ENCODE peak calls at places on chromosomes 4 and X, in nine cellular contexts. One of them, this sample, is unnamed.

GRCh38 chr4:150237110-150237852 is 159.0 kb downstream of the DCLK2 start:
- DNase-seq in brain microvascular endothelial cell: peak
- DNase-seq in psoas muscle: no peak
- DNase-seq in cardiac fibroblast: peak
- DNase-seq in transverse colon: no peak
- DNase-seq in uterus: no peak
- DNase-seq in fibroblast of mammary gland: peak
- DNase-seq in CD8-positive, alpha-beta T cell: no peak
- DNase-seq in GM06990: no peak
- DNase-seq in this sample: peak

GRCh38 chr4:24103434-24104168 is 213.8 kb upstream of the PPARGC1A start:
- DNase-seq in brain microvascular endothelial cell: peak
- DNase-seq in psoas muscle: no peak
- DNase-seq in cardiac fibroblast: peak
- DNase-seq in transverse colon: no peak
- DNase-seq in uterus: no peak
- DNase-seq in fibroblast of mammary gland: peak
- DNase-seq in CD8-positive, alpha-beta T cell: no peak
- DNase-seq in GM06990: no peak
- DNase-seq in this sample: no peak

GRCh38 chr4:84971319-84971932 is 4.9 kb upstream of the WDFY3 start:
- DNase-seq in brain microvascular endothelial cell: no peak
- DNase-seq in psoas muscle: no peak
- DNase-seq in cardiac fibroblast: peak
- DNase-seq in transverse colon: no peak
- DNase-seq in uterus: no peak
- DNase-seq in fibroblast of mammary gland: peak
- DNase-seq in CD8-positive, alpha-beta T cell: no peak
- DNase-seq in GM06990: no peak
- DNase-seq in this sample: peak

GRCh38 chr4:57777871-57778270 is 667.7 kb upstream of the IGFBP7 start:
- DNase-seq in brain microvascular endothelial cell: no peak
- DNase-seq in psoas muscle: no peak
- DNase-seq in cardiac fibroblast: no peak
- DNase-seq in transverse colon: no peak
- DNase-seq in uterus: no peak
- DNase-seq in fibroblast of mammary gland: no peak
- DNase-seq in CD8-positive, alpha-beta T cell: no peak
- DNase-seq in GM06990: no peak
- DNase-seq in this sample: no peak

GRCh38 chr4:38310446-38311043 is 350.3 kb downstream of the PTTG2 start:
- DNase-seq in brain microvascular endothelial cell: no peak
- DNase-seq in psoas muscle: no peak
- DNase-seq in cardiac fibroblast: no peak
- DNase-seq in transverse colon: peak
- DNase-seq in uterus: no peak
- DNase-seq in fibroblast of mammary gland: no peak
- DNase-seq in CD8-positive, alpha-beta T cell: peak
- DNase-seq in GM06990: peak
- DNase-seq in this sample: no peak

GRCh38 chr4:128285085-128286023 is 2.3 kb downstream of the PGRMC2 start:
- DNase-seq in brain microvascular endothelial cell: no peak
- DNase-seq in psoas muscle: no peak
- DNase-seq in cardiac fibroblast: peak
- DNase-seq in transverse colon: peak
- DNase-seq in uterus: no peak
- DNase-seq in fibroblast of mammary gland: peak
- DNase-seq in CD8-positive, alpha-beta T cell: no peak
- DNase-seq in GM06990: no peak
- DNase-seq in this sample: no peak

GRCh38 chrX:1455948-1456280 is 3.2 kb upstream of the ASMTL start:
- DNase-seq in brain microvascular endothelial cell: no peak
- DNase-seq in psoas muscle: no peak
- DNase-seq in cardiac fibroblast: no peak
- DNase-seq in transverse colon: no peak
- DNase-seq in uterus: no peak
- DNase-seq in fibroblast of mammary gland: no peak
- DNase-seq in CD8-positive, alpha-beta T cell: no peak
- DNase-seq in GM06990: no peak
- DNase-seq in this sample: no peak

GRCh38 chr4:100189820-100190642 is at the start of gene DDIT4L:
- DNase-seq in brain microvascular endothelial cell: no peak
- DNase-seq in psoas muscle: peak
- DNase-seq in cardiac fibroblast: peak
- DNase-seq in transverse colon: peak
- DNase-seq in uterus: peak
- DNase-seq in fibroblast of mammary gland: peak
- DNase-seq in CD8-positive, alpha-beta T cell: no peak
- DNase-seq in GM06990: peak
- DNase-seq in this sample: no peak

GRCh38 chr4:6647582-6648230 is 7.2 kb downstream of the MRFAP1 start:
- DNase-seq in brain microvascular endothelial cell: no peak
- DNase-seq in psoas muscle: no peak
- DNase-seq in cardiac fibroblast: no peak
- DNase-seq in transverse colon: no peak
- DNase-seq in uterus: no peak
- DNase-seq in fibroblast of mammary gland: no peak
- DNase-seq in CD8-positive, alpha-beta T cell: no peak
- DNase-seq in GM06990: no peak
- DNase-seq in this sample: no peak

GRCh38 chr4:128286474-128287158 is 997 bp downstream of the PGRMC2 start:
- DNase-seq in brain microvascular endothelial cell: no peak
- DNase-seq in psoas muscle: no peak
- DNase-seq in cardiac fibroblast: peak
- DNase-seq in transverse colon: no peak
- DNase-seq in uterus: no peak
- DNase-seq in fibroblast of mammary gland: peak
- DNase-seq in CD8-positive, alpha-beta T cell: no peak
- DNase-seq in GM06990: peak
- DNase-seq in this sample: no peak

GRCh38 chrX:8349816-8350544 is 114.7 kb upstream of the VCX3B start:
- DNase-seq in brain microvascular endothelial cell: no peak
- DNase-seq in psoas muscle: no peak
- DNase-seq in cardiac fibroblast: no peak
- DNase-seq in transverse colon: no peak
- DNase-seq in uterus: no peak
- DNase-seq in fibroblast of mammary gland: no peak
- DNase-seq in CD8-positive, alpha-beta T cell: no peak
- DNase-seq in GM06990: no peak
- DNase-seq in this sample: no peak

GRCh38 chr4:104491396-104491821 is 3.3 kb downstream of the CXXC4 start:
- DNase-seq in brain microvascular endothelial cell: no peak
- DNase-seq in psoas muscle: peak
- DNase-seq in cardiac fibroblast: peak
- DNase-seq in transverse colon: peak
- DNase-seq in uterus: peak
- DNase-seq in fibroblast of mammary gland: peak
- DNase-seq in CD8-positive, alpha-beta T cell: peak
- DNase-seq in GM06990: peak
- DNase-seq in this sample: no peak

GRCh38 chr4:154911097-154911496 is 130.0 kb downstream of the RBM46 start:
- DNase-seq in brain microvascular endothelial cell: no peak
- DNase-seq in psoas muscle: no peak
- DNase-seq in cardiac fibroblast: peak
- DNase-seq in transverse colon: no peak
- DNase-seq in uterus: no peak
- DNase-seq in fibroblast of mammary gland: peak
- DNase-seq in CD8-positive, alpha-beta T cell: no peak
- DNase-seq in GM06990: no peak
- DNase-seq in this sample: no peak

GRCh38 chrX:1181131-1181530 is 31.3 kb downstream of the CRLF2 start:
- DNase-seq in brain microvascular endothelial cell: no peak
- DNase-seq in psoas muscle: no peak
- DNase-seq in cardiac fibroblast: no peak
- DNase-seq in transverse colon: no peak
- DNase-seq in uterus: no peak
- DNase-seq in fibroblast of mammary gland: no peak
- DNase-seq in CD8-positive, alpha-beta T cell: peak
- DNase-seq in GM06990: no peak
- DNase-seq in this sample: no peak

GRCh38 chr4:142815834-142816233 is 30.3 kb downstream of the INPP4B start:
- DNase-seq in brain microvascular endothelial cell: peak
- DNase-seq in psoas muscle: no peak
- DNase-seq in cardiac fibroblast: peak
- DNase-seq in transverse colon: no peak
- DNase-seq in uterus: no peak
- DNase-seq in fibroblast of mammary gland: peak
- DNase-seq in CD8-positive, alpha-beta T cell: no peak
- DNase-seq in GM06990: no peak
- DNase-seq in this sample: peak

GRCh38 chrX:27078371-27078770 is 384.8 kb downstream of the PPP4R3C start:
- DNase-seq in brain microvascular endothelial cell: no peak
- DNase-seq in psoas muscle: no peak
- DNase-seq in cardiac fibroblast: no peak
- DNase-seq in transverse colon: no peak
- DNase-seq in uterus: no peak
- DNase-seq in fibroblast of mammary gland: no peak
- DNase-seq in CD8-positive, alpha-beta T cell: no peak
- DNase-seq in GM06990: no peak
- DNase-seq in this sample: no peak

DNA sequence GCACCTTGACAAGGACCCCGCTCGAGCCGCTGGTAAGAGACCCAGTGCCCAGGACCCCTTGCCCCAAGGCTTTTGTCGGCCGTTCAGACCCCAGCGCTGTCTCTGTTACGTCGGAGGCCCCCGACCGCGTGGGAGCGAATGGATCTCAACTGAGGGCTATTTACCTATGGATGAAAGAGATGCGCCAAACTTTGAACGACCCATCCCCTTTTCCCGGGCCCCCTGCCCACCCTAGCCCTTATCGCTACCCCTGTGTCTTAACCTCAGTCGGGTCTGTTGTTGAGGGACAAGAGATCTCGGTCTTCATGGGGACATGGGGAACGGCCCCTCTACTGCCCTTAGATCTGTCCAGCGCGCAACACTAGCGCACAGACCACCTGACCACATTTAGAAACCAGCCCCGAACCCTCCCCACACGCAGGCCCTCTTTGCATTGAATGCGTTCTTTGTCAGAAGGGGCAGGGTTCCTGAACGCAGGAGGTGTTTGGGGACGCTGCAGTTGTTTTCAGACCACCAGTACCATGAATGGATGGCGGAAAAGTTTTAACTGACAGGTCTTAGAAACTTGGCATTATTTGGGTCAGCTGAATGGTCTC is 617 bp downstream of the ARL9 start:
- DNase-seq in brain microvascular endothelial cell: no peak
- DNase-seq in psoas muscle: no peak
- DNase-seq in cardiac fibroblast: peak
- DNase-seq in transverse colon: no peak
- DNase-seq in uterus: no peak
- DNase-seq in fibroblast of mammary gland: peak
- DNase-seq in CD8-positive, alpha-beta T cell: no peak
- DNase-seq in GM06990: peak
- DNase-seq in this sample: no peak
- H3K4me3 ChIP-seq in brain microvascular endothelial cell: peak
- H3K4me3 ChIP-seq in psoas muscle: peak
- H3K4me3 ChIP-seq in cardiac fibroblast: peak
- H3K4me3 ChIP-seq in transverse colon: peak
- H3K4me3 ChIP-seq in uterus: peak
- H3K4me3 ChIP-seq in fibroblast of mammary gland: peak
- H3K4me3 ChIP-seq in CD8-positive, alpha-beta T cell: peak
- H3K4me3 ChIP-seq in GM06990: no peak
- H3K4me3 ChIP-seq in this sample: peak

DNA sequence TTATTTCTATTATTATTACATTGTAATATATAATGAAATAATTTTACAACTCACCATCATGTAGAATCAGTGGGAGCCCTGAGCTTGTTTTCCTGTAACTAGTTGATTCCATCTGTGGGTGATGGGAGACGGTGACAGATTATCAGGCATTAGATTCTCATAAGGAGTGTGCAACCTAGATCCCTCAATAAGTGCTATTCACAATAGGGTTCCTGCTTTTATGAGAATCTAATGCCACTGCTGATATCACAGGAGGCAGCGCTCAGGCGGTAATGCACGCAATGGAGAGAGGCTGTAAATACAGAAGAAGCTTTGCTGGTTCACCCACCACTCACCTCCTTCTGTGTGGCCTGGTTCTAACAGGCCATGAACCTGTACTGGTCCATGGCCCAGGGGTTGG is 178.6 kb downstream of the ACTRT1 start:
- DNase-seq in brain microvascular endothelial cell: no peak
- DNase-seq in psoas muscle: no peak
- DNase-seq in cardiac fibroblast: no peak
- DNase-seq in transverse colon: no peak
- DNase-seq in uterus: no peak
- DNase-seq in fibroblast of mammary gland: no peak
- DNase-seq in CD8-positive, alpha-beta T cell: no peak
- DNase-seq in GM06990: no peak
- DNase-seq in this sample: no peak
- H3K4me3 ChIP-seq in brain microvascular endothelial cell: no peak
- H3K4me3 ChIP-seq in psoas muscle: no peak
- H3K4me3 ChIP-seq in cardiac fibroblast: no peak
- H3K4me3 ChIP-seq in transverse colon: no peak
- H3K4me3 ChIP-seq in uterus: no peak
- H3K4me3 ChIP-seq in fibroblast of mammary gland: no peak
- H3K4me3 ChIP-seq in CD8-positive, alpha-beta T cell: no peak
- H3K4me3 ChIP-seq in GM06990: no peak
- H3K4me3 ChIP-seq in this sample: no peak

DNA sequence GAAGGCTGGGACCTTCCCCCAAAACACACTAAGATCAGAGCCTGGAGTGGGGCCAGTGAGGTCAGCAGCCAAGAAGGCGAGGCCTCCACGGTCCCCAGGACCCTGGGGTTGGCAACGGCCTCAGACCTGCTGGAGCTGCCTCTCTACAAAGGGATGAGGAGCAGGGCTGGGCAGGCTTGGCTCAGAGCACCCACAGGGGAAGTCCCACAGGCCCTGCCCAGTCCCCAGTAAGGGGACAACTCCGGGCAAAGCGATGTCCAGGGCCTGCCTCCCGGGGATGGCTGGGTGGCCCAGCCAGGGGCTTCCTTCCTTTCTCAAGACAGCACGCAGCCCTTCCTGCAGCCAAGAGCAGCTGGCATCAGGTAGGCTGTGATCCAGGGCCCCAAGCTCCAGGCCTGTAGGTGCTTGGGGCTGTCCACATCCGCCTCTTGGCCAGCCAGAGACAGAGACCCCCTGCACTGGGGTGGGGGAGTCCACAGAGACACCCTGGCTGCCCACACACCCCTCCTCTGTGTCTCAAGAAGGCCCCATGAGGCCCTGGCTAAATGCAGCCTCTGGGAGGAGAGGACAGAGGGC is 5.7 kb downstream of the MXD4 start:
- DNase-seq in brain microvascular endothelial cell: no peak
- DNase-seq in psoas muscle: peak
- DNase-seq in cardiac fibroblast: no peak
- DNase-seq in transverse colon: peak
- DNase-seq in uterus: peak
- DNase-seq in fibroblast of mammary gland: no peak
- DNase-seq in CD8-positive, alpha-beta T cell: no peak
- DNase-seq in GM06990: peak
- DNase-seq in this sample: no peak
- H3K4me3 ChIP-seq in brain microvascular endothelial cell: no peak
- H3K4me3 ChIP-seq in psoas muscle: no peak
- H3K4me3 ChIP-seq in cardiac fibroblast: no peak
- H3K4me3 ChIP-seq in transverse colon: no peak
- H3K4me3 ChIP-seq in uterus: no peak
- H3K4me3 ChIP-seq in fibroblast of mammary gland: no peak
- H3K4me3 ChIP-seq in CD8-positive, alpha-beta T cell: no peak
- H3K4me3 ChIP-seq in GM06990: no peak
- H3K4me3 ChIP-seq in this sample: no peak

GRCh38 chrX:55057691-55058249 is 17.1 kb upstream of the PAGE2B start:
- DNase-seq in brain microvascular endothelial cell: peak
- DNase-seq in psoas muscle: no peak
- DNase-seq in cardiac fibroblast: peak
- DNase-seq in transverse colon: no peak
- DNase-seq in uterus: no peak
- DNase-seq in fibroblast of mammary gland: peak
- DNase-seq in CD8-positive, alpha-beta T cell: no peak
- DNase-seq in GM06990: no peak
- DNase-seq in this sample: no peak
- H3K4me3 ChIP-seq in brain microvascular endothelial cell: no peak
- H3K4me3 ChIP-seq in psoas muscle: peak
- H3K4me3 ChIP-seq in cardiac fibroblast: no peak
- H3K4me3 ChIP-seq in transverse colon: no peak
- H3K4me3 ChIP-seq in uterus: no peak
- H3K4me3 ChIP-seq in fibroblast of mammary gland: no peak
- H3K4me3 ChIP-seq in CD8-positive, alpha-beta T cell: peak
- H3K4me3 ChIP-seq in GM06990: no peak
- H3K4me3 ChIP-seq in this sample: no peak